ENCODE peak calls at places on chromosomes 6 and 20, in four cellular contexts. U, G, D and A are unnamed samples.

GRCh38 chr20:50333131-50333530 is 142.5 kb downstream of the CEBPB start:
- DNase-seq in U (no peak), G (no peak), D (no peak), A (no peak)

GRCh38 chr6:150016324-150017185 is 8.8 kb downstream of the RAET1L start:
- DNase-seq in U (peak; percentile 68), G (peak; percentile 75), D (peak; percentile 69), A (peak; percentile 49)

GRCh38 chr6:35083507-35083906 is 57.6 kb downstream of the TCP11 start:
- DNase-seq in U (no peak), G (no peak), D (no peak), A (no peak)

GRCh38 chr6:53679446-53679933 is 13.9 kb upstream of the KLHL31 start:
- DNase-seq in U (no peak), G (no peak), D (peak; percentile 62), A (no peak)

GRCh38 chr6:47529734-47530133 is 52.1 kb downstream of the CD2AP start:
- DNase-seq in U (no peak), G (no peak), D (no peak), A (no peak)

GRCh38 chr20:1657556-1658334 is at the start of gene SIRPG:
- DNase-seq in U (no peak), G (no peak), D (no peak), A (no peak)

GRCh38 chr6:14375940-14376339 is 258.4 kb downstream of the CD83 start:
- DNase-seq in U (no peak), G (no peak), D (no peak), A (no peak)

GRCh38 chr6:14770572-14770971 is 475.3 kb upstream of the JARID2 start:
- DNase-seq in U (no peak), G (no peak), D (no peak), A (no peak)

GRCh38 chr6:5096482-5096881 is 11.3 kb downstream of the PPP1R3G start:
- DNase-seq in U (no peak), G (no peak), D (no peak), A (no peak)

GRCh38 chr6:135850882-135851281 is 619 bp upstream of the PDE7B start:
- DNase-seq in U (no peak), G (no peak), D (no peak), A (no peak)

GRCh38 chr6:57342148-57342669 is 24.8 kb downstream of the PRIM2 start:
- DNase-seq in U (no peak), G (no peak), D (no peak), A (no peak)

GRCh38 chr6:154614101-154614500 is 103.6 kb upstream of the CNKSR3 start:
- DNase-seq in U (no peak), G (no peak), D (no peak), A (no peak)

GRCh38 chr20:23298926-23299672 is 51.5 kb upstream of the NXT1 start:
- DNase-seq in U (no peak), G (no peak), D (no peak), A (peak; percentile 52)

GRCh38 chr20:63036266-63036665 is 29.5 kb upstream of the BHLHE23 start:
- DNase-seq in U (no peak), G (no peak), D (no peak), A (no peak)

GRCh38 chr6:17867880-17868279 is 119.6 kb downstream of the KIF13A start:
- DNase-seq in U (no peak), G (no peak), D (peak; percentile 27), A (no peak)

GRCh38 chr6:2020909-2021308 is 224.5 kb downstream of the GMDS start:
- DNase-seq in U (no peak), G (no peak), D (no peak), A (no peak)

GRCh38 chr6:152695317-152696043 is 2.2 kb upstream of the MYCT1 start:
- DNase-seq in U (no peak), G (no peak), D (no peak), A (no peak)

GRCh38 chr20:32681175-32682084 is 7.7 kb upstream of the C20orf203 start:
- DNase-seq in U (peak; percentile 28), G (no peak), D (no peak), A (peak; percentile 54)

GRCh38 chr6:142088858-142089216 is 43.9 kb upstream of the GJE1 start:
- DNase-seq in U (peak; percentile 8), G (no peak), D (no peak), A (no peak)
- H3K4me3 ChIP-seq in U (no peak overlapping the region), G (no peak overlapping the region), D (no peak overlapping the region), A (no peak overlapping the region)

GRCh38 chr6:159375014-159375413 is 205.8 kb downstream of the FNDC1 start:
- DNase-seq in U (no peak), G (no peak), D (no peak), A (no peak)

GRCh38 chr6:159378361-159378760 is 209.2 kb downstream of the FNDC1 start:
- DNase-seq in U (no peak), G (no peak), D (no peak), A (no peak)

GRCh38 chr6:159376443-159377182 is 207.4 kb downstream of the FNDC1 start:
- DNase-seq in U (no peak), G (no peak), D (no peak), A (no peak)

GRCh38 chr6:159380104-159380503 is 210.9 kb downstream of the FNDC1 start:
- DNase-seq in U (no peak), G (no peak), D (no peak), A (no peak)
- H3K9me3 ChIP-seq in U (no peaks in the 10 kb centered on the region), G (no peaks in the 10 kb centered on the region), D (no peaks in the 10 kb centered on the region), A (no peaks in the 10 kb centered on the region)

GRCh38 chr20:17955302-17955701 is 13.3 kb downstream of the SNX5 start:
- DNase-seq in U (no peak), G (no peak), D (no peak), A (no peak)

GRCh38 chr20:17956099-17956685 is 12.4 kb downstream of the SNX5 start:
- DNase-seq in U (no peak), G (no peak), D (no peak), A (no peak)

GRCh38 chr20:17959257-17959627 is 9.4 kb downstream of the SNX5 start:
- DNase-seq in U (no peak), G (no peak), D (no peak), A (no peak)

GRCh38 chr20:17958326-17959256 is 10.0 kb downstream of the SNX5 start:
- DNase-seq in U (no peak), G (no peak), D (peak; percentile 88), A (no peak)

GRCh38 chr20:17957505-17958325 is 10.9 kb downstream of the SNX5 start:
- DNase-seq in U (no peak), G (no peak), D (no peak), A (no peak)
- H3K36me3 ChIP-seq in U (no peaks in the 10 kb centered on the region), G (peaks cover 6% of the 10 kb centered on the region), D (peaks cover 33% of the 10 kb centered on the region), A (peaks cover 76% of the 10 kb centered on the region)

GRCh38 chr6:25327372-25327771 is 48.2 kb downstream of the CARMIL1 start:
- DNase-seq in U (no peak), G (no peak), D (no peak), A (no peak)

GRCh38 chr6:25331085-25331685 is 52.0 kb downstream of the CARMIL1 start:
- DNase-seq in U (no peak), G (no peak), D (no peak), A (peak; percentile 7)

GRCh38 chr6:25332165-25332564 is 53.0 kb downstream of the CARMIL1 start:
- DNase-seq in U (no peak), G (no peak), D (no peak), A (no peak)

GRCh38 chr6:25329156-25329555 is 50.0 kb downstream of the CARMIL1 start:
- DNase-seq in U (no peak), G (no peak), D (no peak), A (no peak)

GRCh38 chr6:25329982-25330381 is 50.8 kb downstream of the CARMIL1 start:
- DNase-seq in U (no peak), G (no peak), D (no peak), A (no peak)
- H3K4me3 ChIP-seq in U (no peak overlapping the region), G (no peak overlapping the region), D (no peak overlapping the region), A (no peak overlapping the region)

GRCh38 chr6:142500265-142500786 is 198.5 kb downstream of the ADGRG6 start:
- DNase-seq in U (no peak), G (no peak), D (no peak), A (no peak)
- H3K9me3 ChIP-seq in U (no peaks in the 10 kb centered on the region), G (peaks cover 23% of the 10 kb centered on the region), D (peaks cover 6% of the 10 kb centered on the region), A (peaks cover 6% of the 10 kb centered on the region)

DNA sequence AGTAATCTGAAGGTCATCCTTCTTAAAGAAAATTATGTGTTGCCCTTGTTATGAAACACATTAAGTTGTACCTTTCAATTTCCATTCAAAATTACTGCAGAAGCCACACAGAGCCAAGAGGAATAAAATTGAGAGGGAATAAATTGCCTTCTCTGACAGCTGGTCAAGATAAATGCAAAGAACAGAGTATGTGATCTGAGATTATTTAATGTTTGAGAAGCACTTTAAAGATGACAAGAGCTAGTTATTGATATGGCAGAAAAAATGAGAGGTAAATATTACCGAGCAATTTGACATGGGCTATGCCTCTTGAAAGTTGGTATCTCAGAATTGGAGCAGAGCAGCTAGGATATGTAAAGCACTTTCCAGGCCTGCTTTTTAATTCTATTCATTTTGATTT is 61.5 kb downstream of the TRDN start:
- DNase-seq in U (no peak), G (no peak), D (no peak), A (no peak)
- H3K36me3 ChIP-seq in U (no peaks in the 10 kb centered on the region), G (no peaks in the 10 kb centered on the region), D (no peaks in the 10 kb centered on the region), A (no peaks in the 10 kb centered on the region)

DNA sequence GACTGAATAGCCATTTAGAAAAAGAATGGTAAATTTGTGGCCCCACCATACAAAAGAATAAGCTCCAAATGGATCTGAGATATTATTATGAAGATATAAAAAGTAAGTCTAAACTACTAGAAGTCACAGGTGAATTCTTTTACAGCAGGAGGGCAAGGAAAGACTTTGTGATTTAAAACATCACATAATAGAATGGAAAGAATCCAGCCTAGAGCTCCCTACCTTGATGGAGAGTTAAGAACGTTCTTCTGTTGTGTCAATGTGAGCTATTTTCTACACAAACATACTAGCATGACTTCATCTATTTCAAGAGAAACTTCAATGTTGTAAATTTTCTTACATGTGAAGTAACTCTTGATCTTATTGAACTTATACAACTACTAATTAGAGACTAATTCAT is 100.0 kb upstream of the NRSN1 start:
- DNase-seq in U (no peak), G (no peak), D (no peak), A (no peak)
- H3K4me3 ChIP-seq in U (no peak overlapping the region), G (no peak overlapping the region), D (no peak overlapping the region), A (no peak overlapping the region)

GRCh38 chr20:29300579-29301551 is 1956.6 kb upstream of the DEFB115 start:
- DNase-seq in U (no peak), G (no peak), D (no peak), A (no peak)
- H3K9me3 ChIP-seq in U (no peaks in the 10 kb centered on the region), G (peaks cover 79% of the 10 kb centered on the region), D (peaks cover 93% of the 10 kb centered on the region), A (no peaks in the 10 kb centered on the region)

DNA sequence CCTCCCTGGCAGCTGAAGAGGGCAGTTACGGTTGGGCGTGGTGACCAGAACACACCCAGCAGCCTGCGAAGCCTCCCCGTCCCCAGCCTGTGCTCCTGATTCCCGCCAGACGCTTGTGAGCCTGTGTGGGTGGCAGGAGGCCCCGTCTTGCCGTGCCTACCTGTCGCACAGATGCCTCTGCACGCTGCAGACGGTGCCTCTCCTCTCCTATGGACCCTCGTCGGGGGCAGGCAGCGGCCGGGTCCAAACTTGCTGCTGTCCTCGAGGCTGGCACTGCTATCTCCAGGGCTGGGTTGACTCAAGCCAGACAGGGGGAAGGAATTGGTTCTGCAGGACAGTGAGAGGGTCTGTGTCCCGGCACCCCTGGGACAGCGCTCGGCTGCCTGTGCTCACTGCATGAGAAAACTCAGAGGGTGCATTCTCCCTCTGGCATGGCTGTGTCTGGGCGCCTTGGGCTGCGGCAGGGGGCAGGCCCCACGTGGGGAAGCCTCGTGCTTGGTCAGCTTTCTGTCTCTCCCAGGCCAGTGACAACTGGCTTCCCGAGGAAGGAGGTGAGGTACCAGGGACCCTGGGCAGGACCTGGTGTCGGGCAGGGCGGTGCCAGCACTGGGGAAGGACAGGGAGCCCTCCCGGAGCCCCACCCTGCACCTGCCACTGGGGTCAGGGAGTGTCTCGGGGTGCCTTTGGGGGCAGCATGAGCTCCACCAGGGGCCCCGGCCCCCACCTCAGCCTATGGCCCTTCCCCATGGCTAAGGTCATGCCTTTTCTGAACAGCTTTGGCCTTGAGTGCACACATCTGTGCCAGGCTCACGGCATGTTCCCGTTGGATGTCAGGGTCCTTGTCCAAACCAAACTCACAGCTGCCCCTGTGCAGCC is 127.5 kb downstream of the TAF4 start:
- DNase-seq in U (no peak), G (no peak), D (no peak), A (no peak)
- H3K36me3 ChIP-seq in U (no peaks in the 10 kb centered on the region), G (no peaks in the 10 kb centered on the region), D (no peaks in the 10 kb centered on the region), A (no peaks in the 10 kb centered on the region)